ENCODE peak calls at places on chromosomes 7 and 10, in five cellular contexts. A, L, C, V and Q are unnamed samples.

GRCh38 chr10:63414481-63415260 is 51.1 kb downstream of the JMJD1C start:
- DNase-seq in C (no peak), L (no peak), V (no peak), A (no peak), Q (no peak)

GRCh38 chr10:14533295-14533694 is 202.6 kb upstream of the FRMD4A start:
- DNase-seq in V (no peak), A (peak; percentile 50), C (no peak), L (no peak), Q (no peak)

GRCh38 chr10:66627156-66627555 is 298.7 kb upstream of the LRRTM3 start:
- DNase-seq in C (no peak), V (no peak), L (no peak), A (no peak), Q (peak; percentile 11)

GRCh38 chr7:111752022-111752582 is 189.8 kb upstream of the IMMP2L start:
- DNase-seq in V (peak; percentile 76), A (peak; percentile 60), L (peak; percentile 10), C (peak; percentile 30), Q (peak; percentile 50)

GRCh38 chr10:35306852-35307251 is 29.5 kb upstream of the CCNY start:
- DNase-seq in A (peak; percentile 86), C (peak; percentile 30), L (no peak), V (no peak), Q (no peak)

GRCh38 chr10:125700355-125700911 is 17.5 kb upstream of the TEX36 start:
- DNase-seq in V (no peak), L (no peak), C (no peak), A (no peak), Q (no peak)

GRCh38 chr7:53383131-53383530 is 347.7 kb downstream of the POM121L12 start:
- DNase-seq in L (no peak), A (no peak), C (no peak), V (no peak), Q (no peak)

GRCh38 chr7:113608786-113609185 is 310.0 kb downstream of the PPP1R3A start:
- DNase-seq in A (no peak), C (no peak), V (no peak), L (no peak), Q (no peak)

GRCh38 chr7:73612598-73613269 is 11.6 kb downstream of the MLXIPL start:
- DNase-seq in A (peak; percentile 90), C (peak; percentile 57), L (no peak), V (no peak), Q (peak; percentile 74)

GRCh38 chr7:630111-630511 is 96.4 kb upstream of the DNAAF5 start:
- DNase-seq in A (no peak), V (no peak), C (no peak), L (no peak), Q (no peak)

GRCh38 chr7:27105161-27106122 is 3.0 kb upstream of the HOXA2 start:
- DNase-seq in L (no peak), C (no peak), A (no peak), V (no peak), Q (no peak)

GRCh38 chr10:16828114-16828568 is 10.9 kb upstream of the RSU1 start:
- DNase-seq in A (peak; percentile 66), L (peak; percentile 30), C (peak; percentile 76), V (peak; percentile 75), Q (peak; percentile 29)

GRCh38 chr7:4159761-4160554 is 522.1 kb upstream of the FOXK1 start:
- DNase-seq in L (no peak), V (no peak), C (no peak), A (no peak), Q (no peak)